ENCODE peak calls at places on chromosome 18, in four cellular contexts. Y is K562, Q is HCT116, Z is HepG2. F is an unnamed sample.

GRCh38 chr18:48308027-48308635 is 101.1 kb downstream of the ZBTB7C start:
- DNase-seq in Y (no peak), Q (peak), Z (no peak), F (no peak)

GRCh38 chr18:58572680-58573079 is 56.2 kb downstream of the ALPK2 start:
- DNase-seq in Y (no peak), Q (no peak), Z (no peak), F (no peak)

GRCh38 chr18:43662657-43663056 is 385.4 kb upstream of the SYT4 start:
- DNase-seq in Y (no peak), Q (no peak), Z (no peak), F (no peak)

GRCh38 chr18:54191352-54191751 is 33.1 kb downstream of the MBD2 start:
- DNase-seq in Y (no peak), Q (no peak), Z (no peak), F (no peak)

GRCh38 chr18:29501952-29502351 is 1325.0 kb upstream of the CDH2 start:
- DNase-seq in Y (no peak), Q (no peak), Z (no peak), F (no peak)

GRCh38 chr18:46073474-46074331 is 1.6 kb upstream of the PSTPIP2 start:
- DNase-seq in Y (peak), Q (peak), Z (peak), F (peak)

GRCh38 chr18:32048507-32049091 is 30.0 kb downstream of the RNF125 start:
- DNase-seq in Y (no peak), Q (no peak), Z (peak), F (no peak)

GRCh38 chr18:77676901-77677300 is 427.3 kb downstream of the GALR1 start:
- DNase-seq in Y (no peak), Q (no peak), Z (no peak), F (no peak)

GRCh38 chr18:7338846-7339245 is 108.0 kb downstream of the LRRC30 start:
- DNase-seq in Y (no peak), Q (no peak), Z (no peak), F (no peak)

GRCh38 chr18:8688428-8688827 is 16.9 kb upstream of the MTCL1 start:
- DNase-seq in Y (no peak), Q (no peak), Z (no peak), F (no peak)

GRCh38 chr18:8003878-8004675 is 437.0 kb downstream of the PTPRM start:
- DNase-seq in Y (no peak), Q (no peak), Z (no peak), F (no peak)

GRCh38 chr18:48263913-48264506 is 145.2 kb downstream of the ZBTB7C start:
- DNase-seq in Y (no peak), Q (no peak), Z (no peak), F (no peak)

GRCh38 chr18:42268186-42268725 is 313.2 kb downstream of the PIK3C3 start:
- DNase-seq in Y (no peak), Q (no peak), Z (no peak), F (no peak)

GRCh38 chr18:42548493-42548892 is 567.0 kb downstream of the RIT2 start:
- DNase-seq in Y (no peak), Q (no peak), Z (no peak), F (no peak)

GRCh38 chr18:25350561-25351201 is 1.3 kb downstream of the ZNF521 start:
- DNase-seq in Y (no peak), Q (no peak), Z (no peak), F (no peak)

GRCh38 chr18:22871809-22872525 is 61.2 kb upstream of the RBBP8 start:
- DNase-seq in Y (no peak), Q (no peak), Z (no peak), F (no peak)

GRCh38 chr18:79631761-79632446 is 47.7 kb upstream of the CTDP1 start:
- DNase-seq in Y (no peak), Q (no peak), Z (no peak), F (no peak)

GRCh38 chr18:45467307-45467706 is 148.0 kb upstream of the SLC14A2 start:
- DNase-seq in Y (no peak), Q (no peak), Z (no peak), F (no peak)

GRCh38 chr18:63676526-63676925 is 14.8 kb upstream of the SERPINB3 start:
- DNase-seq in Y (no peak), Q (peak), Z (no peak), F (no peak)

GRCh38 chr18:54679318-54680149 is 88.5 kb downstream of the DYNAP start:
- DNase-seq in Y (no peak), Q (peak), Z (peak), F (peak)

GRCh38 chr18:63317982-63318881 is 1.3 kb downstream of the BCL2 start:
- DNase-seq in Y (no peak), Q (no peak), Z (no peak), F (peak)

GRCh38 chr18:43627833-43628370 is 350.6 kb upstream of the SYT4 start:
- DNase-seq in Y (no peak), Q (no peak), Z (no peak), F (no peak)

GRCh38 chr18:13232060-13232917 is 13.7 kb downstream of the LDLRAD4 start:
- DNase-seq in Y (no peak), Q (no peak), Z (no peak), F (no peak)

GRCh38 chr18:5600376-5601071 is 56.7 kb upstream of the EPB41L3 start:
- DNase-seq in Y (no peak), Q (no peak), Z (peak), F (no peak)
- TF ChIP-seq CTCF in Y (peak), Q (no peak), Z (peak), F (peak)

GRCh38 chr18:51275712-51276473 is 78.4 kb upstream of the MEX3C start:
- DNase-seq in Y (no peak), Q (no peak), Z (no peak), F (no peak)
- TF ChIP-seq TCF7L2 in Y (no peak), Q (no peak), Z (no peak), F (no peak)

GRCh38 chr18:27005589-27005988 is 140.1 kb upstream of the AQP4 start:
- DNase-seq in Y (no peak), Q (peak), Z (peak), F (no peak)

GRCh38 chr18:26999797-27000196 is 134.3 kb upstream of the AQP4 start:
- DNase-seq in Y (no peak), Q (no peak), Z (no peak), F (no peak)

GRCh38 chr18:27007880-27008279 is 142.4 kb upstream of the AQP4 start:
- DNase-seq in Y (no peak), Q (no peak), Z (no peak), F (no peak)

GRCh38 chr18:27008575-27008974 is 143.1 kb upstream of the AQP4 start:
- DNase-seq in Y (no peak), Q (no peak), Z (no peak), F (no peak)

GRCh38 chr18:27004056-27004829 is 138.7 kb upstream of the AQP4 start:
- DNase-seq in Y (no peak), Q (peak), Z (no peak), F (no peak)
- TF ChIP-seq CTCF in Y (no peak), Q (peak), Z (peak), F (peak)

GRCh38 chr18:1383465-1383864 is 478.8 kb downstream of the ADCYAP1 start:
- DNase-seq in Y (no peak), Q (no peak), Z (no peak), F (no peak)
- TF ChIP-seq TCF7L2 in Y (no peak), Q (no peak), Z (no peak), F (no peak)

GRCh38 chr18:35950628-35950982 is 21.9 kb upstream of the RMP24 start:
- DNase-seq in Y (no peak), Q (no peak), Z (no peak), F (no peak)
- TF ChIP-seq CTCF in Y (no peak), Q (no peak), Z (no peak), F (peak)